ENCODE peak calls at places on chromosome 1, in five cellular contexts. N, B, X, J and G are unnamed samples.

GRCh38 chr1:35555601-35556477 is 1.4 kb downstream of the KIAA0319L start:
- DNase-seq in N (no peak), B (no peak), X (peak; percentile 70), J (peak; percentile 98), G (no peak)

GRCh38 chr1:156596426-156596825 is 4.8 kb downstream of the NAXE start:
- DNase-seq in N (no peak), B (no peak), X (no peak), J (no peak), G (no peak)

GRCh38 chr1:24870551-24871195 is 59.4 kb downstream of the RUNX3 start:
- DNase-seq in N (no peak), B (no peak), X (no peak), J (no peak), G (no peak)

GRCh38 chr1:11898831-11899467 is 27.3 kb downstream of the KIAA2013 start:
- DNase-seq in N (no peak), B (no peak), X (no peak), J (no peak), G (no peak)

GRCh38 chr1:161379071-161379470 is 11.4 kb upstream of the CFAP126 start:
- DNase-seq in N (no peak), B (no peak), X (no peak), J (no peak), G (no peak)

GRCh38 chr1:161177936-161178244 is 583 bp upstream of the B4GALT3 start:
- DNase-seq in N (peak; percentile 49), B (no peak), X (no peak), J (no peak), G (no peak)

GRCh38 chr1:216081445-216081844 is 341.8 kb downstream of the USH2A start:
- DNase-seq in N (no peak), B (no peak), X (no peak), J (no peak), G (no peak)

GRCh38 chr1:26138974-26139558 is 19.8 kb upstream of the FAM110D start:
- DNase-seq in N (no peak), B (no peak), X (no peak), J (peak; percentile 18), G (no peak)

GRCh38 chr1:41918450-41919043 is at the start of gene HIVEP3:
- DNase-seq in N (no peak), B (no peak), X (no peak), J (peak; percentile 70), G (no peak)

GRCh38 chr1:54710841-54711240 is 4.8 kb upstream of the TTC4 start:
- DNase-seq in N (no peak), B (no peak), X (no peak), J (no peak), G (no peak)

GRCh38 chr1:203286161-203286984 is 18.9 kb upstream of the BTG2 start:
- DNase-seq in N (no peak), B (no peak), X (no peak), J (no peak), G (no peak)

GRCh38 chr1:7224644-7225043 is 439.4 kb downstream of the CAMTA1 start:
- DNase-seq in N (peak; percentile 21), B (no peak), X (no peak), J (no peak), G (no peak)

GRCh38 chr1:1922782-1923680 is 4.0 kb upstream of the TMEM52 start:
- DNase-seq in N (no peak), B (no peak), X (no peak), J (no peak), G (no peak)

GRCh38 chr1:235843458-235843857 is 23.2 kb downstream of the LYST start:
- DNase-seq in N (peak; percentile 63), B (no peak), X (no peak), J (no peak), G (no peak)

GRCh38 chr1:57192256-57192655 is 226.4 kb upstream of the C8B start:
- DNase-seq in N (no peak), B (no peak), X (no peak), J (no peak), G (no peak)

GRCh38 chr1:206469411-206469932 is 804 bp upstream of the IKBKE start:
- DNase-seq in N (peak; percentile 17), B (no peak), X (no peak), J (no peak), G (no peak)

GRCh38 chr1:54886724-54887664 is at the start of gene DHCR24:
- DNase-seq in N (peak; percentile 75), B (peak; percentile 64), X (peak; percentile 49), J (peak; percentile 70), G (no peak)

GRCh38 chr1:107877092-107877491 is 87.9 kb downstream of the VAV3 start:
- DNase-seq in N (peak; percentile 58), B (no peak), X (peak; percentile 46), J (peak; percentile 24), G (peak; percentile 9)

GRCh38 chr1:9822490-9822889 is 1.3 kb downstream of the CLSTN1 start:
- DNase-seq in N (no peak), B (no peak), X (no peak), J (no peak), G (no peak)

GRCh38 chr1:184629261-184629660 is 125.4 kb downstream of the EDEM3 start:
- DNase-seq in N (no peak), B (no peak), X (no peak), J (no peak), G (no peak)

GRCh38 chr1:208497866-208498541 is 253.8 kb upstream of the PLXNA2 start:
- DNase-seq in N (no peak), B (no peak), X (no peak), J (peak; percentile 33), G (no peak)